ENCODE peak calls at places on chromosomes 12 and 14, in five cellular contexts. H is AG10803, A is dorsolateral prefrontal cortex, M is B cell, P is GM13977. W is an unnamed sample.

GRCh38 chr12:50017047-50017446 is 8.2 kb downstream of the RACGAP1 start:
- DNase-seq in H (peak), A (peak), M (no peak), P (no peak), W (peak)

GRCh38 chr14:68695326-68695768 is 97.5 kb downstream of the ZFP36L1 start:
- DNase-seq in H (peak), A (no peak), M (peak), P (peak), W (peak)

GRCh38 chr12:15001733-15002471 is 29.1 kb downstream of the PDE6H start:
- DNase-seq in H (peak), A (peak), M (no peak), P (no peak), W (no peak)

GRCh38 chr12:2561367-2561766 is 233.4 kb upstream of the FKBP4 start:
- DNase-seq in H (peak), A (no peak), M (no peak), P (no peak), W (no peak)

GRCh38 chr12:73902270-73902669 is 635.4 kb upstream of the ATXN7L3B start:
- DNase-seq in H (no peak), A (no peak), M (no peak), P (no peak), W (no peak)

GRCh38 chr14:69606258-69606657 is 5.1 kb upstream of the SUSD6 start:
- DNase-seq in H (no peak), A (no peak), M (no peak), P (no peak), W (no peak)

GRCh38 chr12:104138747-104139186 is 757 bp upstream of the NFYB start:
- DNase-seq in H (peak), A (peak), M (no peak), P (no peak), W (no peak)

GRCh38 chr14:99672506-99673327 is 11.4 kb upstream of the CYP46A1 start:
- DNase-seq in H (no peak), A (no peak), M (peak), P (no peak), W (no peak)

GRCh38 chr12:85835810-85836715 is at the start of gene RASSF9:
- DNase-seq in H (peak), A (no peak), M (no peak), P (no peak), W (no peak)

GRCh38 chr12:46473634-46474201 is 101.1 kb upstream of the SLC38A2 start:
- DNase-seq in H (peak), A (no peak), M (no peak), P (peak), W (peak)

GRCh38 chr12:118371354-118372282 is 1.1 kb downstream of the TAOK3 start:
- DNase-seq in H (peak), A (no peak), M (no peak), P (peak), W (peak)

GRCh38 chr12:69534389-69534822 is 50.9 kb upstream of the CCT2 start:
- DNase-seq in H (peak), A (peak), M (no peak), P (peak), W (no peak)

GRCh38 chr14:102225936-102226335 is 79.0 kb downstream of the MOK start:
- DNase-seq in H (no peak), A (no peak), M (no peak), P (no peak), W (no peak)

GRCh38 chr12:21001778-21002177 is 129.2 kb upstream of the SLCO1B1 start:
- DNase-seq in H (no peak), A (no peak), M (no peak), P (no peak), W (no peak)

GRCh38 chr14:20969336-20969735 is 14.0 kb downstream of the RNASE2 start:
- DNase-seq in H (no peak), A (no peak), M (no peak), P (no peak), W (no peak)

GRCh38 chr12:67651380-67651695 is 2.8 kb downstream of the DYRK2 start:
- DNase-seq in H (peak), A (no peak), M (no peak), P (peak), W (no peak)

GRCh38 chr12:115598827-115599226 is 678.7 kb downstream of the MED13L start:
- DNase-seq in H (peak), A (peak), M (no peak), P (no peak), W (no peak)

GRCh38 chr12:113092478-113093408 is 36.2 kb downstream of the DTX1 start:
- DNase-seq in H (no peak), A (no peak), M (peak), P (peak), W (no peak)

GRCh38 chr14:68145036-68145435 is 325.5 kb downstream of the RAD51B start:
- DNase-seq in H (no peak), A (no peak), M (no peak), P (no peak), W (no peak)

GRCh38 chr12:132329036-132329738 is at the start of gene GALNT9:
- DNase-seq in H (no peak), A (peak), M (no peak), P (no peak), W (no peak)

GRCh38 chr14:22882529-22883190 is 362 bp upstream of the REM2 start:
- DNase-seq in H (peak), A (peak), M (peak), P (no peak), W (no peak)

GRCh38 chr14:93941293-93941910 is 14.3 kb downstream of the FAM181A start:
- DNase-seq in H (peak), A (no peak), M (no peak), P (no peak), W (no peak)

GRCh38 chr14:103915616-103916015 is 12.6 kb upstream of the TDRD9 start:
- DNase-seq in H (no peak), A (no peak), M (no peak), P (no peak), W (no peak)

GRCh38 chr12:51262758-51263177 is 7.4 kb downstream of the SMAGP start:
- DNase-seq in H (peak), A (no peak), M (peak), P (no peak), W (no peak)

GRCh38 chr14:85533821-85534271 is 3.9 kb downstream of the FLRT2 start:
- DNase-seq in H (no peak), A (peak), M (no peak), P (no peak), W (no peak)

GRCh38 chr14:85534435-85534834 is 4.5 kb downstream of the FLRT2 start:
- DNase-seq in H (no peak), A (peak), M (no peak), P (no peak), W (no peak)

GRCh38 chr14:85531594-85532391 is 1.8 kb downstream of the FLRT2 start:
- DNase-seq in H (peak), A (peak), M (no peak), P (no peak), W (peak)

GRCh38 chr14:85532570-85532969 is 2.6 kb downstream of the FLRT2 start:
- DNase-seq in H (no peak), A (no peak), M (no peak), P (no peak), W (no peak)

GRCh38 chr14:85532981-85533820 is 3.3 kb downstream of the FLRT2 start:
- DNase-seq in H (peak), A (peak), M (no peak), P (no peak), W (no peak)
- TF ChIP-seq CTCF in H (no peak), A (no peak), M (no peak), P (no peak), W (no peak)

GRCh38 chr14:35405304-35405996 is 901 bp upstream of the NFKBIA start:
- DNase-seq in H (no peak), A (no peak), M (no peak), P (no peak), W (no peak)

GRCh38 chr14:35406090-35406489 is 1.5 kb upstream of the NFKBIA start:
- DNase-seq in H (no peak), A (no peak), M (no peak), P (no peak), W (no peak)

GRCh38 chr14:35404246-35404495 is 378 bp downstream of the NFKBIA start:
- DNase-seq in H (no peak), A (no peak), M (no peak), P (no peak), W (no peak)

GRCh38 chr14:35403397-35404245 is 928 bp downstream of the NFKBIA start:
- DNase-seq in H (peak), A (peak), M (peak), P (peak), W (peak)

DNA sequence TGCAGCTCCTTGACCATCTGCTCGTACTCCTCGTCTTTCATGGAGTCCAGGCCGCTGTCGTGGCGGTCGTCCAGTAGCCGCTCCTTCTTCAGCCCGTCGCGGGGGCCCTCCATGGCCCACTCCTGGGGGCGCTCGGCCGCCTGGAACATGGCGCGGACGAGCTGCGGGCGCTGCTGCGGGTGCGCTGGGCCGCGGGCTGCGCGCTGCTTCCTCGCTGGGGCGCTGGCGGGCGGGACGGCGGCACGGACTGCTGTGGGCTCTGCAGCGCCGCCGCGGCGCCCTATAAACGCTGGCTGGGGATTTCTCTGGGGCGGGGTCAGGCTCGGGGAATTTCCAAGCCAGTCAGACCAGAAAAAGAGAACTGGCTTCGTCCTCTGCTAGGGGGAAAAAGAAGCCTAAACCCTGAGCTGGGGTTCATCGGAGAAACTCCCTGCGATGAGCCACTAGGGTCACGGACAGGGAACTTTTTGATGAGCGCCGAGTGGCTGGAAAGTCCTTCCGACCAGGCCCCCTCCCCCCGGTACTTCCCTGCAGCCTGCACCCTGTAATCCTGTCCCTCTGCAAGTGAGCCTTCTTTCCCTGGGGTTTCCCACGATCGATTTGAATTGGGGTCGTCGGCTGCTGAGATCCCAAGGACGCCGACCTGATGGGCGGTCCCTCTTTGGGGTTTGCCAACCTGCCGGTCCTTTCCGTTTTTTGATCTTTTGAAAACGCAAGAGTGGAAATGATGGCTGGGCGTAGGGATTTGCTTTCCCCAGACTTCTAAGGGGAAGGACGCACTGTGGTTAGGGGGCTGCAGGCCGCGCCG is at the start of gene NFKBIA:
- DNase-seq in H (peak), A (peak), M (peak), P (peak), W (peak)
- TF ChIP-seq CTCF in H (peak), A (no peak), M (peak), P (peak), W (no peak)

DNA sequence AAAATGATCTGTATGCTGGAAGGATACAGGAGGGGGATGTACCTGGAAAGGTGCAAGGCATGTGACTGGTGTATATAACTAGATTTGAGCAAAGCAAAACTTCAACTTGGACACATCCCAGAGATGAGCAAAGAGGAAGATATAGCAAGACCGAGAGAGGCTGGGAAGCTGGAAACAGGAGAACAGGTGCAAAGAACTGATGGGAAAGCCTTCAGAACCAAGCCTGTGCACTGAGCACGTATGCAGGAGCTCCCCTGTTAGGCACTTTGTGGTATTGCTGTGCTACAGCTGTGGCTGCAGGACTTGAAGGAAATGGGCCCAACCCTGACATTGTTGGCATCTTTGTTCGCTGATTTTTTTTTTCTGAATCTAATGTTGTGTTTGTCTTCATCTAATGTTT is 120.7 kb upstream of the PWP1 start:
- DNase-seq in H (peak), A (no peak), M (no peak), P (no peak), W (no peak)
- TF ChIP-seq CTCF in H (peak), A (no peak), M (no peak), P (peak), W (no peak)

GRCh38 chr12:9319842-9320173 is 111.6 kb upstream of the PZP start:
- DNase-seq in H (no peak), A (no peak), M (no peak), P (no peak), W (no peak)

GRCh38 chr12:9323144-9323681 is 115.0 kb upstream of the PZP start:
- DNase-seq in H (no peak), A (no peak), M (no peak), P (no peak), W (no peak)

GRCh38 chr12:9319044-9319841 is 111.0 kb upstream of the PZP start:
- DNase-seq in H (no peak), A (no peak), M (no peak), P (peak), W (no peak)
- TF ChIP-seq CTCF in H (no peak), A (no peak), M (no peak), P (peak), W (no peak)

GRCh38 chr12:1533205-1533601 is 61.2 kb downstream of the FBXL14 start:
- DNase-seq in H (peak), A (no peak), M (peak), P (peak), W (no peak)
- TF ChIP-seq CTCF in H (peak), A (no peak), M (no peak), P (peak), W (no peak)

DNA sequence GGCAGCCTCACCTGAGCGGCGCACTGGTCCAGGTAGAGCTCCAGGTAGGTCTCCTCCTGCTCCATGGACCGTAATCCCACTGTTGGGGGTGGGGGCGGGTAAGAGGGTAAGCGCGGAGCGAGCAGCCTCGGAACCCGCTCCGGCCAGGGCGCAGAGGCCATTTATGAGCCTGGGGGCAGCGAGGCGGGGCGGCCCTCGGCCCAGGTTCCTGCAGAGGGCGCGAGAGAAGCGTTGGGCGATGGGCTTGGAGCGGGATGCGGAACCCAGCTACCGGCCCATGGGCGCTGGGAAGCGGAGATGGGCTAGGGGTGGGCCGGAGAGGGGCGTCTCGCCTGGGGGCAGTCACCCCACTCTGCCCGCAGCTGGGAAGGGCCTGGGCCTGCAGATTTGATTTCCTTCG is at the start of gene TBPL2:
- DNase-seq in H (no peak), A (no peak), M (no peak), P (no peak), W (no peak)
- TF ChIP-seq CTCF in H (no peak), A (no peak), M (no peak), P (peak), W (peak)

GRCh38 chr12:92557422-92557724 is 145.4 kb upstream of the PLEKHG7 start:
- DNase-seq in H (no peak), A (no peak), M (no peak), P (no peak), W (no peak)
- TF ChIP-seq CTCF in H (no peak), A (no peak), M (no peak), P (no peak), W (no peak)

GRCh38 chr14:25896777-25897176 is 701.1 kb downstream of the NOVA1 start:
- DNase-seq in H (no peak), A (no peak), M (no peak), P (no peak), W (no peak)
- TF ChIP-seq CTCF in H (no peak), A (no peak), M (no peak), P (no peak), W (no peak)

GRCh38 chr12:65881965-65882413 is 57.7 kb downstream of the HMGA2 start:
- DNase-seq in H (peak), A (peak), M (no peak), P (peak), W (peak)
- TF ChIP-seq CTCF in H (peak), A (no peak), M (no peak), P (peak), W (peak)

GRCh38 chr12:124510301-124510970 is 57.0 kb downstream of the NCOR2 start:
- DNase-seq in H (no peak), A (peak), M (no peak), P (no peak), W (no peak)
- TF ChIP-seq CTCF in H (no peak), A (peak), M (no peak), P (peak), W (no peak)

W was measured in CD14-positive monocyte.